ENCODE peak calls at places on chromosome X, in five cellular contexts. X is ascending aorta, C is BJ, A is OCI-LY7, V is endothelial cell. S is an unnamed sample.

GRCh38 chrX:35919536-35920309 is at the start of gene CFAP47:
- DNase-seq in X (no peak), C (no peak), A (no peak), V (peak; percentile 52), S (no peak)

GRCh38 chrX:83469551-83469950 is 38.5 kb upstream of the POU3F4 start:
- DNase-seq in X (no peak), C (no peak), A (peak; percentile 66), V (peak; percentile 31), S (no peak)

GRCh38 chrX:72026341-72027023 is 105.2 kb downstream of the RTL5 start:
- DNase-seq in X (no peak), C (no peak), A (no peak), V (no peak), S (no peak)

GRCh38 chrX:154457491-154458115 is 478 bp upstream of the PLXNA3 start:
- DNase-seq in X (no peak), C (no peak), A (peak; percentile 60), V (no peak), S (no peak)

GRCh38 chrX:17923546-17923945 is 62.4 kb upstream of the RAI2 start:
- DNase-seq in X (no peak), C (no peak), A (no peak), V (no peak), S (no peak)

GRCh38 chrX:55135171-55135570 is 46.4 kb downstream of the PAGE2 start:
- DNase-seq in X (no peak), C (no peak), A (peak; percentile 23), V (peak; percentile 19), S (peak; percentile 24)

GRCh38 chrX:123860506-123860840 is 620 bp downstream of the XIAP start:
- DNase-seq in X (no peak), C (no peak), A (peak; percentile 52), V (no peak), S (peak; percentile 8)

GRCh38 chrX:47239898-47240545 is 7.2 kb downstream of the USP11 start:
- DNase-seq in X (no peak), C (no peak), A (no peak), V (no peak), S (no peak)

GRCh38 chrX:79263550-79263949 is 103.6 kb downstream of the ITM2A start:
- DNase-seq in X (no peak), C (no peak), A (no peak), V (no peak), S (no peak)

GRCh38 chrX:104987063-104987462 is 233.4 kb downstream of the TEX13A start:
- DNase-seq in X (no peak), C (no peak), A (no peak), V (no peak), S (no peak)

GRCh38 chrX:119489212-119490074 is 21.2 kb downstream of the SLC25A5 start:
- DNase-seq in X (no peak), C (no peak), A (no peak), V (no peak), S (no peak)

GRCh38 chrX:38004046-38004445 is 2.3 kb upstream of the SYTL5 start:
- DNase-seq in X (no peak), C (no peak), A (no peak), V (no peak), S (no peak)

GRCh38 chrX:138710866-138711331 is 618 bp downstream of the FGF13 start:
- DNase-seq in X (no peak), C (no peak), A (no peak), V (peak; percentile 29), S (no peak)

GRCh38 chrX:11754958-11755645 is 2.9 kb upstream of the MSL3 start:
- DNase-seq in X (no peak), C (no peak), A (no peak), V (no peak), S (no peak)

GRCh38 chrX:1165535-1166196 is 46.8 kb downstream of the CRLF2 start:
- DNase-seq in X (no peak), C (no peak), A (peak; percentile 34), V (no peak), S (peak; percentile 8)

GRCh38 chrX:9379697-9380551 is 84.9 kb upstream of the TBL1X start:
- DNase-seq in X (no peak), C (no peak), A (no peak), V (no peak), S (peak; percentile 54)

GRCh38 chrX:87517571-87518141 is at the start of gene KLHL4:
- DNase-seq in X (no peak), C (no peak), A (no peak), V (peak; percentile 51), S (no peak)

GRCh38 chrX:119870626-119871131 is 854 bp downstream of the RNF113A start:
- DNase-seq in X (no peak), C (no peak), A (peak; percentile 55), V (peak; percentile 5), S (peak; percentile 0)

GRCh38 chrX:57366430-57366829 is 79.9 kb downstream of the FAAH2 start:
- DNase-seq in X (no peak), C (no peak), A (no peak), V (no peak), S (no peak)

GRCh38 chrX:20527458-20528099 is 260.9 kb upstream of the RPS6KA3 start:
- DNase-seq in X (no peak), C (no peak), A (peak; percentile 28), V (no peak), S (no peak)

GRCh38 chrX:10648608-10649007 is 28.2 kb upstream of the MID1 start:
- DNase-seq in X (no peak), C (peak; percentile 42), A (no peak), V (no peak), S (peak; percentile 18)

GRCh38 chrX:40273356-40274050 is 175.7 kb upstream of the BCOR start:
- DNase-seq in X (no peak), C (no peak), A (no peak), V (no peak), S (no peak)

DNA sequence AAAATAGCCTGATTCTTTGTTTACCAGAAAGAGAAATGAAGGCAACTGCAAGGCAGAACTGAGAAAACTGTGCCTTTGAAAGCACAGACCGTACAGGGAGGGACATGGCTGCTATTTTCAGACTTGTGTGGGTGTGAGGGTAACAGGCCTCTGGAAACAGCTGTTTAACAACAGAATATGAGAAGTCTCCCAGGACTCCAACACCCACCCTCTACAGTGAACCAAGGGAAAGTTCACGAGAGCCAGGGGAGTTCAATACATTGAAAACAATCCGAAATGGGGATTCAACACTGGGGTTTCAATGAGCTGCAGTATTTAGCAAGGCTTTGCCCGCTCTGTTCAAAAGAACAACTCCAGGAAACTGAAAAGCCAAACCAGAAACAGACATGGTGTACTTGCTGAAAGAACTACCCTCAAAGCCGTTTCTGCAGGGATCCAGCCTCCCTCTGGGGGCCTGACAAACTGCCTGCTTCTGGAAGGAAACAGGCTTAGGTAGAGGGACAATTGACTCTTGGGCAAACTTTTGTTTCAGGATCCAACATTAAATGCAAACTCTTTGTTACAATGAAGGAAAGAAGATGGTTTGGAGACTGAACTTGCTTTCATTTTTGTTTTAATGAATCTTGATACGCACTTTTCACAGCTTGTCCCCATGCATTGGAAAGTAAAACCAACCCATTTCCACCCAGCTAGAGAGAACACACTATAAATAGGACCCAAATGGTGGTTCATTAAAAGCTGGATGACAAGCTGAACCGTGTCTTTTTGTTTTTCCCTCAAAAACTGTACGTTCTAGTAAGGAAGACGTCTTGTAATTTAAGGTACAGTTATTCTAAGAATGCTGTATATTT is 95.5 kb upstream of the EGFL6 start:
- DNase-seq in X (no peak), C (peak; percentile 4), A (peak; percentile 22), V (no peak), S (no peak)
- TF ChIP-seq CTCF in X (no peak), C (no peak), A (no peak), V (no peak), S (no peak)

DNA sequence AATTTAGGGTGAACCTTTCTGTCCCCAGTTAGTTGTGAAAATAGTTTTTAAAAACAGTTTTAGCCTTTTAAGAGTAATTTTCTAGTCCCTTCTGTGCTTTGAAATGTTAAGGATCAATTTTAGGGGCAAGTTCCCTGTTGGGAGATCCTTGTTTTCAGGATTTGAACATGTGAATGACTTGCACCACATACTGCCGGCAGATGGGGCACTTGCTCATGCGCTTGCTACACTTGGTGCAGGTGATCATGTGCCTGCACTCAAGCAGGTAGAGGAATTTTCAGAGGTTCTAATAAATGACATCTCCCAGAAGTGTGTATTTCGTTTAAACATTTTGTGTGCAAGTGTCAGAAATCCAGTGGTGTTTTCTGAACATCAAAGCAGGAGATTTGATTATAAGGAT is 195.9 kb downstream of the CHM start:
- DNase-seq in X (no peak), C (no peak), A (no peak), V (peak; percentile 3), S (peak; percentile 1)
- TF ChIP-seq CTCF in X (no peak), C (peak; percentile 35), A (no peak), V (no peak), S (peak; percentile 67)

DNA sequence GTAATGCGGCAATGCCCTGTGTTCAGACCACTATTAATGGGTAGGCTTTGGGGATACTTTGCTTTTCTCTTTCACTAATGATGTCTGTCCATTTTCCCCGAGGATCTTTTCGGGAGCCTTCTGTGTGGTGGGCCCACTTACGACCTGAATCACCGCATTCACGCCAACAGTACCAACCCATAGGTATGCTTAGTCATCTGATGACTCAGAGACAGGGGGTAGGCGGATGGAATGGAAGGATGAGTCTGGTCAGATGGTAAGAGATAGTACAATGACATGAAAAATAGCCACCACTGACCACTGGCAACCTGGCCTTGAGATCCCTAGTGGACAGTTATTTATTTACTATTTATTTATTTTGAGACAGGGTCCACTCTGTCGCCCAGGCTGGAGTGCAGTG is 76.0 kb upstream of the DHRSX start:
- DNase-seq in X (no peak), C (no peak), A (no peak), V (no peak), S (peak; percentile 18)
- TF ChIP-seq CTCF in X (no peak), C (no peak), A (no peak), V (no peak), S (no peak)

DNA sequence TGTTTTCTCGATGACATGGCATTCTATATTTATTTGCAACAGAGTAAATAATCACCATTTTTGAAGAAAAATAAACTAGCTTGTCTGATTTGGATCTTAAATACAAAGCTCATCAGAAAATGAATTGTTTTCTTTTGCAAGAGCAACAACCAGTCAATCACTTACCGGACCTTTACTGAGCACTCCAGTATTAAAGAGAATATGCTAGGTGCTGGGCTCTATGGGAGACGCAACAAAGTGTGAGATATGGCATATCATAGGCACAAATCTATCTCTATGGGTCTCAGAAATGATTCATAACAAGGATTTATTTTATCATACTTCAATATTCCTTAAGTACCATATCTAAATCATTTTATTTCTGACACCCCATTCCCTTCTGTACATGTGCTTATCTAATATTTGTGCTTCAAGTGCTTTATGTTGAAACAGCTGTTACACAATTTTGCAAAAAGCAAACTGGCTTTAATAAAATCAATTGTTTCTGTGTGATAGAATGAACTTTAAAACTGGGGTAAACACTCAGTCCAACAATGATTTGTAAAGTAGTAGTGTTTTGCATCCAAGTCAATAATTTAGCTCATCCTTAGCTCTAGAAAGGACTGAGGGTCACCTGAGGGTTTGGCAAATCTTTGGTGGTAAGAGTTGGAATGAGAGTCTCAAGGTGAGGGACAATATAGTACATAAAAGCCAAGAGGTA is 88.4 kb upstream of the SPANXB1 start:
- DNase-seq in X (no peak), C (no peak), A (no peak), V (no peak), S (no peak)
- TF ChIP-seq CTCF in X (no peak), C (no peak), A (no peak), V (no peak), S (no peak)

GRCh38 chrX:51178352-51178751 is 154.3 kb upstream of the NUDT10 start:
- DNase-seq in X (no peak), C (no peak), A (no peak), V (no peak), S (no peak)

GRCh38 chrX:51182545-51182944 is 150.1 kb upstream of the NUDT10 start:
- DNase-seq in X (no peak), C (no peak), A (no peak), V (peak; percentile 4), S (no peak)
- TF ChIP-seq CTCF in X (no peak), C (no peak), A (peak; percentile 17), V (no peak), S (no peak)